ENCODE peak calls at places on chromosomes 4 and X, in seven cellular contexts. B, W, K, R, M, U and D are unnamed samples.

GRCh38 chrX:137031517-137032377 is 2.0 kb downstream of the GPR101 start:
- DNase-seq in R (peak), K (peak), B (no peak), M (peak), U (no peak), W (peak), D (no peak)

GRCh38 chr4:138406881-138407280 is 164.7 kb upstream of the SLC7A11 start:
- DNase-seq in B (no peak), U (peak), K (no peak), W (no peak), M (peak), R (peak), D (no peak)

GRCh38 chr4:86414686-86415085 is 54.8 kb upstream of the MAPK10 start:
- DNase-seq in M (no peak), R (no peak), U (no peak), B (no peak), W (no peak), K (no peak), D (no peak)

GRCh38 chr4:156906325-156906724 is 65.3 kb downstream of the PDGFC start:
- DNase-seq in B (no peak), R (no peak), W (no peak), K (no peak), U (no peak), M (no peak), D (no peak)

GRCh38 chrX:134237363-134237702 is 351 bp downstream of the CCDC160 start:
- DNase-seq in B (no peak), U (no peak), K (peak), M (no peak), R (no peak), W (no peak), D (no peak)

GRCh38 chrX:115350696-115351408 is 61.3 kb downstream of the LUZP4 start:
- DNase-seq in U (no peak), R (peak), B (no peak), K (no peak), W (no peak), M (no peak), D (no peak)

GRCh38 chr4:40865696-40866095 is 115.9 kb downstream of the NSUN7 start:
- DNase-seq in B (no peak), R (no peak), W (no peak), K (no peak), M (no peak), U (no peak), D (no peak)

GRCh38 chrX:35289952-35290351 is 347.4 kb downstream of the FAM47B start:
- DNase-seq in W (no peak), M (no peak), R (no peak), U (peak), K (no peak), B (no peak), D (no peak)

GRCh38 chr4:63036159-63036866 is 1372.9 kb downstream of the TECRL start:
- DNase-seq in R (no peak), B (no peak), K (no peak), U (no peak), W (no peak), M (no peak), D (no peak)

GRCh38 chrX:20382518-20383291 is 116.0 kb upstream of the RPS6KA3 start:
- DNase-seq in U (no peak), B (no peak), M (no peak), R (no peak), K (no peak), W (no peak), D (no peak)

GRCh38 chr4:91729851-91730250 is 573.9 kb upstream of the GRID2 start:
- DNase-seq in R (no peak), K (no peak), M (no peak), B (no peak), W (no peak), U (no peak), D (no peak)

GRCh38 chr4:90840828-90841227 is 713.6 kb downstream of the CCSER1 start:
- DNase-seq in U (no peak), B (no peak), K (no peak), W (no peak), R (no peak), M (no peak), D (no peak)

GRCh38 chr4:140626982-140627381 is 58.2 kb upstream of the UCP1 start:
- DNase-seq in K (no peak), U (no peak), B (no peak), M (no peak), W (no peak), R (no peak), D (no peak)

GRCh38 chr4:72587334-72587733 is 18.3 kb upstream of the ADAMTS3 start:
- DNase-seq in W (no peak), U (no peak), B (no peak), R (no peak), K (no peak), M (no peak), D (no peak)

GRCh38 chrX:132219343-132219768 is at the start of gene RAP2C:
- DNase-seq in K (peak), B (peak), M (peak), U (peak), W (peak), R (peak), D (no peak)

GRCh38 chr4:86898562-86898961 is 6.3 kb upstream of the C4orf36 start:
- DNase-seq in M (peak), B (no peak), R (no peak), W (no peak), U (peak), K (peak), D (no peak)

GRCh38 chr4:158818595-158818994 is 49.8 kb downstream of the FNIP2 start:
- DNase-seq in B (no peak), W (no peak), U (no peak), K (no peak), M (no peak), R (no peak), D (no peak)

GRCh38 chrX:75228854-75229253 is 45.0 kb upstream of the UPRT start:
- DNase-seq in R (no peak), K (no peak), B (no peak), M (no peak), U (no peak), W (no peak), D (no peak)

GRCh38 chr4:149727663-149728062 is 88.0 kb downstream of the IQCM start:
- DNase-seq in R (no peak), B (no peak), K (no peak), M (no peak), W (no peak), U (no peak), D (no peak)

GRCh38 chr4:115110191-115111166 is 2.9 kb downstream of the NDST4 start:
- DNase-seq in K (no peak), W (no peak), U (no peak), B (no peak), R (no peak), M (no peak), D (no peak)

GRCh38 chrX:35104626-35105025 is 162.0 kb downstream of the FAM47B start:
- DNase-seq in M (peak), W (no peak), R (no peak), K (no peak), B (no peak), U (no peak), D (no peak)

GRCh38 chrX:21725498-21725897 is 32.4 kb downstream of the SMPX start:
- DNase-seq in U (peak), K (peak), R (peak), W (no peak), M (peak), B (no peak), D (no peak)

GRCh38 chrX:115378471-115378870 is 89.0 kb downstream of the LUZP4 start:
- DNase-seq in B (no peak), U (no peak), R (peak), W (no peak), K (no peak), M (peak), D (no peak)

DNA sequence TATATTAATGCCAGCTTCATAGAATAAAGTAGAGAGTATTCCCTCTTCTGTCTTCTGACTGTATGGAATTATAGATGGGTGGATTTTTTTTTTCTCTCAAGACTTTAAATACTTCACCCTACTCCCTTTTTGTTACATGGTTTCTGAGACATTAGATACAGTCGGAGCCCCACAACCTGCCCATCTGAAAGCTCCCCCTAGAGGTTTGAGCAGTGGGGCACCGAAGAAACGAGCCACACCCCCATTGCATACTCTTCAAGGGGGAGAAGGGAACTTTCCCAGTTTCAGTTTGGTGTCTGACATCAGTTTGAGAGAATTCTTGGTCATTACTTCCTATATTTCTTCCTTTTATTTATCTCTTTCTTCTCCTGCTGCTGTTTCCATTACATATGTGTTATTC is 437.6 kb upstream of the AGA start:
- DNase-seq in K (peak), W (no peak), B (no peak), M (no peak), U (peak), R (no peak), D (no peak)
- TF ChIP-seq CTCF in K (peak), W (peak), B (no peak), M (no peak), U (peak), R (no peak), D (no peak)

DNA sequence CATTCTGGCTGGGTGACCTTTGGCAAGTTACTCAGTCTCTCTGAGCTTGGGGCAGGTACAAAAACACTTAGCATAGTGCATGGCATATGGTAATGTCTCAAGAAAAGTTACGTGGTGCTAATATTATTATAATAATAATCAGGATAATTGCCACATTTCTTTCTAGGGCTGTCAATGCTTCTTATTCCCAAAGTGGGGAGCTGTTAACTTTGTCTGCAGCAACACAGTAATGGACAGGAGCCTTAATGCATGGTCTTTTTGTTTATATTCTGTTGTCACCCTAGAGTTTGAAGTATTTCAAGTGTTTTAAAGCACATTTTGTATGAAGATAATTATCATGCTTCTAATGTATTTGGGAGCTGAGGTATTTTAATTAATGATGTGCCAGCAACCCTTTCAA is 121.8 kb downstream of the FHIP1A start:
- DNase-seq in W (no peak), R (no peak), K (no peak), U (peak), M (no peak), B (no peak), D (no peak)
- TF ChIP-seq CTCF in W (peak), R (peak), K (peak), U (peak), M (peak), B (no peak), D (no peak)

DNA sequence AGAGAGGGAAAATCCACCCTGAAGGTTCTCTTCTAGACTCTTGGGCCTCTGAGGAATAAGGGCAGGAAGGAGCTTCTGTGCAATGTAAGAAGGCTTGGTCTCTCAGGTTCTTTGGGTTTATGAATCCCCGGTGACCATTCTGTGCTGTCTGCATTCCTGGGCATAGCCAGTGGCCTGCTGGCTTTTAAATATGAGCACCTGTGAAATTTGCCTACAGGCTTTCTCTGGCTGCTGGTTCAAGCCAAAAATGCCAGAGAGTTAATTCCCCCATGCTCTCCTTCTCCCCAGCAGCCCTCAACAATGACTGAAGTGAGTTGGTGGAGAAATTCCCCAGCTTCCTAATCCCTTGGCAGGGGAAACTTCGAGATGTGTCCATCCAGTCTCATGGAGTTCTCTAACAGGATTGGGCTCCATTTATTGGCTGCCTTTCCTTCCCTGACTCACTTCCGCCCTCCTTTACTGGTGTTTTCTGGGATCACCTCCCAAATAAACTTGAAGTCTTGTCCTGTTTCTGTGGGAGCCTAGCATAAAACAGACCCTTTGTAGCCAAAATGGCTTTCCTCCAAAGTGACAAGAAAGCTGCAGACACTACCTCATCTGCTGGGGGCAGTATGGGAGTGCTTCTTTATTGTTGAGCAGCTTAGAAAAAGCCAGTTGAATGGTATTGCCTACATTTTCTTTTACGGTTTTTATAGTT is 179.4 kb upstream of the CASK start:
- DNase-seq in R (no peak), U (no peak), K (no peak), M (no peak), B (no peak), W (no peak), D (no peak)
- TF ChIP-seq CTCF in R (no peak), U (no peak), K (no peak), M (no peak), B (no peak), W (no peak), D (no peak)

GRCh38 chrX:29617725-29618124 is 597.6 kb upstream of the MAGEB2 start:
- DNase-seq in M (no peak), R (no peak), B (no peak), W (no peak), U (no peak), K (peak), D (no peak)
- TF ChIP-seq CTCF in M (peak), R (no peak), B (no peak), W (peak), U (no peak), K (peak), D (peak)

DNA sequence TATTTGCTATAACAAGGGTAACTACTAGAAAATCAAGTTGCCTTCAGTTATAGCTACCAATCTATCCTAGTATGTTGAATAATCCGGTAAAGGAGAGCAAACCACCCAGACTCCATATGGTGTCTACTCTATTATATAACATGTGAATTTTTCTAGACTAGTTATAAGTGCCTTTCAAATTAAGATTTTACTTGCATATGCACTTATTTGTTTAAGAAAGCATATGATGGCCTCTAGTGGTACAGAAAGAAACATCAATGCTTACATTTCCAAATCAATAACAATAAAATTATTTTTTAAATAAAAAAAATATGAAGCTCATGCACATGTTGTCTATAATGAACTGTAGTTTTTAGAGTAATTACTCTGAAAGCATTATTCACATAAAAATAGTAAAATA is 1516.4 kb upstream of the PABPC4L start:
- DNase-seq in W (no peak), R (no peak), U (no peak), M (peak), K (no peak), B (no peak), D (no peak)
- TF ChIP-seq CTCF in W (no peak), R (no peak), U (no peak), M (no peak), K (peak), B (no peak), D (no peak)

GRCh38 chrX:112367065-112367464 is 284.5 kb upstream of the TRPC5 start:
- DNase-seq in W (no peak), M (no peak), B (no peak), R (no peak), U (no peak), K (no peak), D (no peak)

DNA sequence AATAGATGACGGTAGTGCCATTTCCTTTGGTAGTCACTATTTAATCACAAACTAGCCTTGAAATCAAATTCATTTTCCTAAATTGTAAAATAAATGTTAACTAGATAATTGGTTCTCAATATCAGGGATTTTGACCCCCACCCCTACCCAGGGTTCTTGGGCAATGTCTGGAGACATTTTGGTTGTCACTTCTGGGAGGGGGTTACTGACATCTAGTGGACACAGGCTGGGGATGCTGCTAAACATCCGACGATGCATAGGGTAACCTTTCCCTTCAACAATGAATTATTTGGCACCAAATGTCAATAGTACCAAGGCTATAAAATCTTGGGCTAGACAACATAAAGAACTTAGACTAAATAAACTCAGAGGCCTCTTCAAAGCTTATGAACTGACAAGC is 285.8 kb upstream of the TRPC5 start:
- DNase-seq in W (peak), B (no peak), R (no peak), K (peak), U (peak), M (no peak), D (no peak)
- TF ChIP-seq CTCF in W (peak), B (no peak), R (peak), K (peak), U (peak), M (peak), D (no peak)

GRCh38 chr4:95980877-95981360 is 141.0 kb downstream of the PDHA2 start:
- DNase-seq in W (no peak), R (no peak), M (no peak), U (no peak), B (no peak), K (no peak), D (no peak)
- TF ChIP-seq CTCF in W (no peak), R (no peak), M (no peak), U (no peak), B (no peak), K (no peak), D (no peak)

DNA sequence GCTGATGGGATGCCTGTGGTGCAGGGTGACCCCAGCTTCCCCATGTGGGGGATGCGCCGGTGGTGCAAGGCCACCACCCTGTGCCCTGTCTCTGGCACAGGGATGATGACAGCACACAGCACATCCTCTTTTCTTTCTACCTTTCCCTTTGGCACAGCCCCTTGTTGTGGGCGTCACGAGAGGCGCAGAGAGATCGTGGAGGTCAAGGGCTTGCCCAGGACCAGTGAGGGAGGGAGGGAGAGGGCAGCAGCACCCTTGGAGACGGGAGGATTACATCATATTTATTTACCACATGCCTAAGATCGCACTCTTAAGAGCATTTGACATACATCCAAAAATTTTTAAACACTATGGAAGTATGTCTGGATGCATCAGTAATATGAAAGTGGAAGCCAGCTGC is 12.6 kb downstream of the WFS1 start:
- DNase-seq in K (no peak), B (no peak), M (peak), U (peak), R (no peak), W (no peak), D (no peak)
- TF ChIP-seq CTCF in K (no peak), B (no peak), M (no peak), U (no peak), R (no peak), W (no peak), D (no peak)